ENCODE peak calls at places on chromosomes 2 and 18, in ten cellular contexts. One of them, this sample, is unnamed. For H3K27me3, the result is how much of the 10 kb centered on the place peaks cover.

GRCh38 chr2:199261936-199262335 is 195.8 kb downstream of the SATB2 start:
- DNase-seq in fibroblast of lung: no peak
- DNase-seq in hepatocyte: no peak
- DNase-seq in IMR-90: no peak
- DNase-seq in endothelial cell of umbilical vein: no peak
- DNase-seq in PC-3: no peak
- DNase-seq in foreskin keratinocyte: no peak
- DNase-seq in tibial nerve: no peak
- DNase-seq in HCT116: no peak
- DNase-seq in heart right ventricle: no peak
- DNase-seq in this sample: no peak

GRCh38 chr2:217952409-217952808 is 50.4 kb downstream of the TNS1 start:
- DNase-seq in fibroblast of lung: no peak
- DNase-seq in hepatocyte: no peak
- DNase-seq in IMR-90: no peak
- DNase-seq in endothelial cell of umbilical vein: no peak
- DNase-seq in PC-3: no peak
- DNase-seq in foreskin keratinocyte: no peak
- DNase-seq in tibial nerve: no peak
- DNase-seq in HCT116: no peak
- DNase-seq in heart right ventricle: no peak
- DNase-seq in this sample: no peak

GRCh38 chr2:20490300-20491181 is 43.7 kb downstream of the RHOB start:
- DNase-seq in fibroblast of lung: peak
- DNase-seq in hepatocyte: peak
- DNase-seq in IMR-90: peak
- DNase-seq in endothelial cell of umbilical vein: no peak
- DNase-seq in PC-3: no peak
- DNase-seq in foreskin keratinocyte: peak
- DNase-seq in tibial nerve: peak
- DNase-seq in HCT116: no peak
- DNase-seq in heart right ventricle: no peak
- DNase-seq in this sample: no peak

GRCh38 chr2:2934030-2934429 is 443.6 kb downstream of the EIPR1 start:
- DNase-seq in fibroblast of lung: no peak
- DNase-seq in hepatocyte: no peak
- DNase-seq in IMR-90: no peak
- DNase-seq in endothelial cell of umbilical vein: no peak
- DNase-seq in PC-3: no peak
- DNase-seq in foreskin keratinocyte: no peak
- DNase-seq in tibial nerve: no peak
- DNase-seq in HCT116: no peak
- DNase-seq in heart right ventricle: no peak
- DNase-seq in this sample: no peak

GRCh38 chr2:184879671-184880070 is 281.3 kb downstream of the ZNF804A start:
- DNase-seq in fibroblast of lung: peak
- DNase-seq in hepatocyte: no peak
- DNase-seq in IMR-90: no peak
- DNase-seq in endothelial cell of umbilical vein: no peak
- DNase-seq in PC-3: peak
- DNase-seq in foreskin keratinocyte: no peak
- DNase-seq in tibial nerve: no peak
- DNase-seq in HCT116: no peak
- DNase-seq in heart right ventricle: no peak
- DNase-seq in this sample: no peak

GRCh38 chr2:174607989-174608865 is 10.6 kb upstream of the WIPF1 start:
- DNase-seq in fibroblast of lung: no peak
- DNase-seq in hepatocyte: no peak
- DNase-seq in IMR-90: no peak
- DNase-seq in endothelial cell of umbilical vein: no peak
- DNase-seq in PC-3: no peak
- DNase-seq in foreskin keratinocyte: no peak
- DNase-seq in tibial nerve: no peak
- DNase-seq in HCT116: no peak
- DNase-seq in heart right ventricle: no peak
- DNase-seq in this sample: no peak

GRCh38 chr2:121804997-121805766 is 49.7 kb downstream of the TSN start:
- DNase-seq in fibroblast of lung: no peak
- DNase-seq in hepatocyte: no peak
- DNase-seq in IMR-90: no peak
- DNase-seq in endothelial cell of umbilical vein: no peak
- DNase-seq in PC-3: no peak
- DNase-seq in foreskin keratinocyte: no peak
- DNase-seq in tibial nerve: no peak
- DNase-seq in HCT116: no peak
- DNase-seq in heart right ventricle: no peak
- DNase-seq in this sample: no peak

GRCh38 chr2:223102040-223102899 is 50.3 kb downstream of the KCNE4 start:
- DNase-seq in fibroblast of lung: no peak
- DNase-seq in hepatocyte: no peak
- DNase-seq in IMR-90: no peak
- DNase-seq in endothelial cell of umbilical vein: no peak
- DNase-seq in PC-3: no peak
- DNase-seq in foreskin keratinocyte: no peak
- DNase-seq in tibial nerve: no peak
- DNase-seq in HCT116: peak
- DNase-seq in heart right ventricle: no peak
- DNase-seq in this sample: no peak

DNA sequence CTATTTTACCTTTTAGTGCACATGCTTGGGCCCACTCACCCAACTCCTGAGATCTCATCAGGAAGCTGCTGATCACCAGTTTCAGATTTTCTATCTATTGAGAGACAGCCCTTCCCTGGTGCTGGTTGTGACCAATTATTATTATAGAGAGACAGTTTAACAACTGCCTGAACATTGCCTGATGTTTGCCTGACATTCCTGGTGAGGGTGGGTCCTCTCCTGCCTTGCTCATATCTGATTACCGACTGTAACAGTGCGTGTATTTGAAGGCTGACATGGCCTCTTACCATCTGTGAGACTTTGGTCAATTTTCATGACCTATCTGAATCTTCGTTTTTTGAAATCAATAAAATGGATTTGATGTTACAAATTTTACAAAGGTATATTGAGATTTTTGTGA is 39.0 kb downstream of the FAM171B start:
- DNase-seq in fibroblast of lung: no peak
- DNase-seq in hepatocyte: peak
- DNase-seq in IMR-90: no peak
- DNase-seq in endothelial cell of umbilical vein: no peak
- DNase-seq in PC-3: no peak
- DNase-seq in foreskin keratinocyte: no peak
- DNase-seq in tibial nerve: no peak
- DNase-seq in HCT116: no peak
- DNase-seq in heart right ventricle: no peak
- DNase-seq in this sample: no peak
- H3K27ac ChIP-seq in fibroblast of lung: no peak
- H3K27ac ChIP-seq in hepatocyte: peak
- H3K27ac ChIP-seq in IMR-90: no peak
- H3K27ac ChIP-seq in endothelial cell of umbilical vein: no peak
- H3K27ac ChIP-seq in PC-3: no peak
- H3K27ac ChIP-seq in foreskin keratinocyte: no peak
- H3K27ac ChIP-seq in tibial nerve: no peak
- H3K27ac ChIP-seq in HCT116: no peak
- H3K27ac ChIP-seq in heart right ventricle: no peak
- H3K27ac ChIP-seq in this sample: no peak

GRCh38 chr18:74496508-74497307 is 545 bp downstream of the CNDP2 start:
- DNase-seq in fibroblast of lung: peak
- DNase-seq in hepatocyte: peak
- DNase-seq in IMR-90: peak
- DNase-seq in endothelial cell of umbilical vein: no peak
- DNase-seq in PC-3: peak
- DNase-seq in foreskin keratinocyte: no peak
- DNase-seq in tibial nerve: peak
- DNase-seq in HCT116: peak
- DNase-seq in heart right ventricle: peak
- DNase-seq in this sample: peak

GRCh38 chr18:74495581-74496507 is at the start of gene CNDP2:
- DNase-seq in fibroblast of lung: peak
- DNase-seq in hepatocyte: peak
- DNase-seq in IMR-90: peak
- DNase-seq in endothelial cell of umbilical vein: peak
- DNase-seq in PC-3: peak
- DNase-seq in foreskin keratinocyte: peak
- DNase-seq in tibial nerve: peak
- DNase-seq in HCT116: peak
- DNase-seq in heart right ventricle: peak
- DNase-seq in this sample: peak

GRCh38 chr18:74492259-74492658 is 3.9 kb upstream of the CNDP2 start:
- DNase-seq in fibroblast of lung: no peak
- DNase-seq in hepatocyte: no peak
- DNase-seq in IMR-90: no peak
- DNase-seq in endothelial cell of umbilical vein: no peak
- DNase-seq in PC-3: no peak
- DNase-seq in foreskin keratinocyte: no peak
- DNase-seq in tibial nerve: no peak
- DNase-seq in HCT116: no peak
- DNase-seq in heart right ventricle: no peak
- DNase-seq in this sample: no peak

GRCh38 chr18:74494514-74494913 is 1.6 kb upstream of the CNDP2 start:
- DNase-seq in fibroblast of lung: no peak
- DNase-seq in hepatocyte: no peak
- DNase-seq in IMR-90: no peak
- DNase-seq in endothelial cell of umbilical vein: no peak
- DNase-seq in PC-3: no peak
- DNase-seq in foreskin keratinocyte: no peak
- DNase-seq in tibial nerve: no peak
- DNase-seq in HCT116: no peak
- DNase-seq in heart right ventricle: no peak
- DNase-seq in this sample: no peak

DNA sequence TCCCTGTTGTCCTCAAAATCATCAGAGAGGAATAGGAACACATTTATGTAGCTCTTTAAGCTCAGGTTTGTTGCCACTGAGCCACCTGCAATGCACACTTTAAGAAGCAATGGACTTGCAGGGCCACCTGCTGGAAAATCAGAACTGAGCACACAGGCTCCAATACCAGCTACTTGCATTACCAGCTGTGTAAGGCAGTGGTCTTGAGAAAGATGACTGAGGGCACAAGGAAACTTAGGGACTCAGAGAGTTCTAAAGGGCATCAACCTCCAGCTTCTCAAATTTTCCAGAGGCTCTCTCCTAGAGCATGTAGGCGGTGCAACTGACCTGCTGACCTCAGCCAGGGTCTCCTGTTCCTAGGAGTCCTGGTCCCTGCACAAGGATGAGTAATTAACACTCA is 2.5 kb upstream of the CNDP2 start:
- DNase-seq in fibroblast of lung: peak
- DNase-seq in hepatocyte: peak
- DNase-seq in IMR-90: peak
- DNase-seq in endothelial cell of umbilical vein: peak
- DNase-seq in PC-3: peak
- DNase-seq in foreskin keratinocyte: no peak
- DNase-seq in tibial nerve: no peak
- DNase-seq in HCT116: peak
- DNase-seq in heart right ventricle: no peak
- DNase-seq in this sample: peak
- TF ChIP-seq CTCF in fibroblast of lung: peak
- TF ChIP-seq CTCF in hepatocyte: peak
- TF ChIP-seq CTCF in IMR-90: peak
- TF ChIP-seq CTCF in endothelial cell of umbilical vein: peak
- TF ChIP-seq CTCF in PC-3: peak
- TF ChIP-seq CTCF in foreskin keratinocyte: peak
- TF ChIP-seq CTCF in tibial nerve: peak
- TF ChIP-seq CTCF in HCT116: peak
- TF ChIP-seq CTCF in heart right ventricle: peak
- TF ChIP-seq CTCF in this sample: peak

GRCh38 chr2:104847821-104848160 is 6.1 kb upstream of the POU3F3 start:
- DNase-seq in fibroblast of lung: no peak
- DNase-seq in hepatocyte: no peak
- DNase-seq in IMR-90: no peak
- DNase-seq in endothelial cell of umbilical vein: no peak
- DNase-seq in PC-3: no peak
- DNase-seq in foreskin keratinocyte: no peak
- DNase-seq in tibial nerve: no peak
- DNase-seq in HCT116: no peak
- DNase-seq in heart right ventricle: no peak
- DNase-seq in this sample: no peak

GRCh38 chr2:104846955-104847820 is 6.7 kb upstream of the POU3F3 start:
- DNase-seq in fibroblast of lung: peak
- DNase-seq in hepatocyte: no peak
- DNase-seq in IMR-90: no peak
- DNase-seq in endothelial cell of umbilical vein: no peak
- DNase-seq in PC-3: no peak
- DNase-seq in foreskin keratinocyte: no peak
- DNase-seq in tibial nerve: no peak
- DNase-seq in HCT116: no peak
- DNase-seq in heart right ventricle: no peak
- DNase-seq in this sample: no peak

GRCh38 chr2:104846182-104846954 is 7.5 kb upstream of the POU3F3 start:
- DNase-seq in fibroblast of lung: peak
- DNase-seq in hepatocyte: no peak
- DNase-seq in IMR-90: no peak
- DNase-seq in endothelial cell of umbilical vein: no peak
- DNase-seq in PC-3: no peak
- DNase-seq in foreskin keratinocyte: no peak
- DNase-seq in tibial nerve: no peak
- DNase-seq in HCT116: no peak
- DNase-seq in heart right ventricle: no peak
- DNase-seq in this sample: no peak

GRCh38 chr2:104844813-104845551 is 8.9 kb upstream of the POU3F3 start:
- DNase-seq in fibroblast of lung: peak
- DNase-seq in hepatocyte: no peak
- DNase-seq in IMR-90: no peak
- DNase-seq in endothelial cell of umbilical vein: no peak
- DNase-seq in PC-3: no peak
- DNase-seq in foreskin keratinocyte: no peak
- DNase-seq in tibial nerve: no peak
- DNase-seq in HCT116: no peak
- DNase-seq in heart right ventricle: no peak
- DNase-seq in this sample: no peak

DNA sequence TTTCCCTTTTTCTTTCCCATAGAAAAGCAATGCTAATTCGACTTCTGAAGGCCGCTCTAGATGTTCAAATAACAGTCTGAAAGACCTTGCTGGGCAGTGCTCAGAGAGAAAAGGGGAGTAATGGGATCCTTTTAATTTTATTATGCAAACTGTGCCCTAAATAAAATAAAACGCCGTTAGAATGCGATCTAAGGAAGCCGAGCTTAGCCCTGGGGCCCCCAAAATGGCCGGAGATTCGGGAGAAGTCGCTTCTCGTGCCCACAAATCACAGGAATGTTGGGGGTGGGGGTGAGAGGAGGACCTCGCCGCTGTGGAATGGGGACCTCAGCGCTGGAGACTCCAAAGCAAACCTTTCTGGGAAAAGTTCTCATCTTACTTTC is 8.4 kb upstream of the POU3F3 start:
- DNase-seq in fibroblast of lung: peak
- DNase-seq in hepatocyte: no peak
- DNase-seq in IMR-90: no peak
- DNase-seq in endothelial cell of umbilical vein: no peak
- DNase-seq in PC-3: no peak
- DNase-seq in foreskin keratinocyte: no peak
- DNase-seq in tibial nerve: no peak
- DNase-seq in HCT116: no peak
- DNase-seq in heart right ventricle: no peak
- DNase-seq in this sample: no peak
- H3K27me3 ChIP-seq in fibroblast of lung: under half
- H3K27me3 ChIP-seq in hepatocyte: half or more
- H3K27me3 ChIP-seq in IMR-90: half or more
- H3K27me3 ChIP-seq in endothelial cell of umbilical vein: half or more
- H3K27me3 ChIP-seq in PC-3: half or more
- H3K27me3 ChIP-seq in foreskin keratinocyte: half or more
- H3K27me3 ChIP-seq in tibial nerve: under half
- H3K27me3 ChIP-seq in HCT116: under half
- H3K27me3 ChIP-seq in heart right ventricle: half or more
- H3K27me3 ChIP-seq in this sample: half or more

GRCh38 chr2:237734905-237735623 is 63.5 kb upstream of the RBM44 start:
- DNase-seq in fibroblast of lung: no peak
- DNase-seq in hepatocyte: no peak
- DNase-seq in IMR-90: no peak
- DNase-seq in endothelial cell of umbilical vein: peak
- DNase-seq in PC-3: no peak
- DNase-seq in foreskin keratinocyte: no peak
- DNase-seq in tibial nerve: no peak
- DNase-seq in HCT116: no peak
- DNase-seq in heart right ventricle: no peak
- DNase-seq in this sample: no peak
- H3K27ac ChIP-seq in fibroblast of lung: no peak
- H3K27ac ChIP-seq in hepatocyte: no peak
- H3K27ac ChIP-seq in IMR-90: no peak
- H3K27ac ChIP-seq in endothelial cell of umbilical vein: no peak
- H3K27ac ChIP-seq in PC-3: no peak
- H3K27ac ChIP-seq in foreskin keratinocyte: no peak
- H3K27ac ChIP-seq in tibial nerve: no peak
- H3K27ac ChIP-seq in HCT116: no peak
- H3K27ac ChIP-seq in heart right ventricle: peak
- H3K27ac ChIP-seq in this sample: no peak

This sample was measured in CD4-positive, alpha-beta T cell.